ENCODE peak calls at places on chromosomes 5 and 9, in four cellular contexts. N is AG08396; B is B cell; O is activated CD8-positive, alpha-beta memory T cell treated with anti-CD3 and anti-CD28 coated beads for 1 hour. S is an unnamed sample.

GRCh38 chr5:81147970-81148571 is 85.1 kb upstream of the CKMT2 start:
- DNase-seq in B (no peak), O (no peak), N (no peak), S (no peak)

GRCh38 chr9:80561526-80561925 is 989.8 kb downstream of the TLE4 start:
- DNase-seq in N (no peak), O (no peak), B (no peak), S (no peak)

GRCh38 chr5:102891175-102891574 is 136.1 kb downstream of the PAM start:
- DNase-seq in N (no peak), B (no peak), O (no peak), S (no peak)

GRCh38 chr5:77282337-77283027 is 72.0 kb downstream of the PDE8B start:
- DNase-seq in N (peak; percentile 71), O (no peak), B (no peak), S (no peak)

GRCh38 chr9:91727316-91727861 is 222.6 kb downstream of the ROR2 start:
- DNase-seq in N (peak; percentile 87), O (no peak), B (peak; percentile 74), S (peak; percentile 46)

GRCh38 chr9:108622467-108622866 is 233.3 kb downstream of the ACTL7B start:
- DNase-seq in B (no peak), O (no peak), N (peak; percentile 22), S (no peak)

GRCh38 chr5:98248949-98249348 is 524.5 kb upstream of the RGMB start:
- DNase-seq in N (peak; percentile 29), O (no peak), B (no peak), S (no peak)

GRCh38 chr5:120254385-120254784 is 209.7 kb upstream of the PRR16 start:
- DNase-seq in O (no peak), B (no peak), N (no peak), S (no peak)

GRCh38 chr5:72138943-72139467 is 31.7 kb downstream of the MAP1B start:
- DNase-seq in B (no peak), N (peak; percentile 38), O (no peak), S (no peak)

GRCh38 chr5:72433520-72433919 is 73.7 kb downstream of the ZNF366 start:
- DNase-seq in N (no peak), B (no peak), O (no peak), S (no peak)

GRCh38 chr5:39381376-39381775 is 17.1 kb upstream of the C9 start:
- DNase-seq in O (no peak), B (no peak), N (no peak), S (no peak)

GRCh38 chr9:103242025-103242424 is 246.9 kb downstream of the CYLC2 start:
- DNase-seq in O (no peak), B (no peak), N (no peak), S (no peak)

GRCh38 chr5:170432669-170433068 is 43.5 kb upstream of the KCNMB1 start:
- DNase-seq in B (no peak), O (no peak), N (no peak), S (no peak)

GRCh38 chr5:8857051-8857450 is 688.8 kb downstream of the SEMA5A start:
- DNase-seq in N (no peak), O (no peak), B (no peak), S (no peak)

GRCh38 chr5:138752341-138752950 is 779 bp upstream of the CTNNA1 start:
- DNase-seq in O (no peak), N (no peak), B (peak; percentile 33), S (peak; percentile 26)

GRCh38 chr9:131757549-131757948 is 17.7 kb upstream of the RAPGEF1 start:
- DNase-seq in O (no peak), N (no peak), B (no peak), S (no peak)